ENCODE peak calls at places on chromosomes 4 and X, in five cellular contexts. U is Daoy; C is NCI-H1105 treated with DMSO at 0.1 percent for 48 hours; O is stimulated activated CD8-positive, alpha-beta memory T cell treated with anti-CD3 and anti-CD28 coated beads, Interleukin-4, amount 100 ng/mL, for 4 hours; S is tibial nerve. I is an unnamed sample.
A peak's percentile ranks its signal among the peaks of the same experiment; 100 is the strongest.

GRCh38 chrX:155962906-155963305 is 34.6 kb upstream of the IL9R start:
- DNase-seq in U (no peak), C (no peak), O (no peak), S (no peak), I (no peak)

GRCh38 chr4:152162331-152162697 is 373.6 kb downstream of the FBXW7 start:
- DNase-seq in U (no peak), C (no peak), O (no peak), S (no peak), I (no peak)

GRCh38 chr4:114879916-114880315 is 233.5 kb downstream of the NDST4 start:
- DNase-seq in U (no peak), C (no peak), O (no peak), S (no peak), I (no peak)

GRCh38 chr4:3829954-3830773 is 64.0 kb downstream of the ADRA2C start:
- DNase-seq in U (no peak), C (no peak), O (no peak), S (no peak), I (no peak)

GRCh38 chrX:115393271-115393670 is 103.8 kb downstream of the LUZP4 start:
- DNase-seq in U (peak; percentile 78), C (no peak), O (no peak), S (no peak), I (no peak)

GRCh38 chrX:105273326-105273725 is 52.8 kb upstream of the TEX13A start:
- DNase-seq in U (no peak), C (no peak), O (no peak), S (no peak), I (no peak)

GRCh38 chrX:111101580-111101979 is 5.6 kb downstream of the PAK3 start:
- DNase-seq in U (no peak), C (no peak), O (no peak), S (no peak), I (no peak)

GRCh38 chr4:127601029-127601428 is 31.7 kb upstream of the INTU start:
- DNase-seq in U (no peak), C (peak; percentile 7), O (no peak), S (no peak), I (no peak)

GRCh38 chr4:88533937-88534750 is 10.6 kb upstream of the PYURF start:
- DNase-seq in U (peak; percentile 65), C (no peak), O (no peak), S (no peak), I (no peak)

GRCh38 chr4:38904090-38904666 is 36.6 kb downstream of the FAM114A1 start:
- DNase-seq in U (no peak), C (no peak), O (no peak), S (no peak), I (no peak)

GRCh38 chr4:141376769-141377168 is 156.1 kb downstream of the ZNF330 start:
- DNase-seq in U (no peak), C (no peak), O (no peak), S (no peak), I (no peak)

GRCh38 chr4:169663894-169664293 is 43.5 kb downstream of the CLCN3 start:
- DNase-seq in U (peak; percentile 2), C (no peak), O (no peak), S (no peak), I (no peak)

GRCh38 chr4:111943796-111944203 is 201.5 kb upstream of the FAM241A start:
- DNase-seq in U (peak; percentile 44), C (peak; percentile 20), O (no peak), S (no peak), I (no peak)

GRCh38 chr4:36841583-36842326 is 402.8 kb upstream of the NWD2 start:
- DNase-seq in U (peak; percentile 5), C (no peak), O (no peak), S (no peak), I (no peak)

GRCh38 chrX:123138473-123138872 is 45.6 kb upstream of the GRIA3 start:
- DNase-seq in U (no peak), C (no peak), O (no peak), S (no peak), I (no peak)

GRCh38 chrX:153649178-153649914 is 2.3 kb downstream of the DUSP9 start:
- DNase-seq in U (peak; percentile 52), C (peak; percentile 37), O (no peak), S (no peak), I (no peak)

GRCh38 chrX:3461824-3462508 is 115.5 kb upstream of the MXRA5 start:
- DNase-seq in U (peak; percentile 0), C (no peak), O (no peak), S (no peak), I (no peak)

GRCh38 chrX:72554448-72555140 is 18.0 kb downstream of the HDAC8 start:
- DNase-seq in U (peak; percentile 77), C (no peak), O (no peak), S (no peak), I (no peak)

GRCh38 chrX:107775734-107776511 is at the start of gene TSC22D3:
- DNase-seq in U (peak; percentile 82), C (peak; percentile 56), O (no peak), S (peak; percentile 69), I (peak; percentile 78)

GRCh38 chrX:43750248-43750676 is 94.2 kb downstream of the MAOA start:
- DNase-seq in U (peak; percentile 21), C (peak; percentile 54), O (peak; percentile 1), S (peak; percentile 16), I (peak; percentile 50)

GRCh38 chr4:159071178-159071968 is 31.5 kb upstream of the RAPGEF2 start:
- DNase-seq in U (peak; percentile 29), C (no peak), O (no peak), S (no peak), I (no peak)

GRCh38 chr4:67555447-67555846 is 3.1 kb upstream of the STAP1 start:
- DNase-seq in U (no peak), C (no peak), O (no peak), S (no peak), I (no peak)

GRCh38 chr4:168683595-168683994 is 186.7 kb downstream of the PALLD start:
- DNase-seq in U (no peak), C (no peak), O (no peak), S (no peak), I (no peak)

GRCh38 chr4:55393461-55394320 is 2.1 kb upstream of the TMEM165 start:
- DNase-seq in U (peak; percentile 1), C (no peak), O (no peak), S (no peak), I (no peak)

GRCh38 chrX:23008431-23009099 is 8.8 kb downstream of the DDX53 start:
- DNase-seq in U (peak; percentile 18), C (peak; percentile 4), O (no peak), S (no peak), I (no peak)

GRCh38 chr4:47135210-47135609 is 103.8 kb downstream of the GABRB1 start:
- DNase-seq in U (no peak), C (no peak), O (no peak), S (no peak), I (no peak)